ENCODE peak calls at places on chromosomes 16 and 17, in seven cellular contexts. V is kidney, Q is WTC11, S is GM10248, C is MM.1S, Y is omental fat pad, K is lower lobe of right lung. P is an unnamed sample.

GRCh38 chr17:77286641-77287431 is 146.1 kb downstream of the SEC14L1 start:
- DNase-seq in V (peak), C (no peak), Q (no peak), S (no peak), Y (no peak), K (peak), P (no peak)

GRCh38 chr16:56744996-56745640 is 15.2 kb downstream of the NUP93 start:
- DNase-seq in K (no peak), Q (peak), Y (no peak), S (no peak), C (no peak), V (no peak), P (no peak)

GRCh38 chr17:31900877-31901276 is 631 bp downstream of the UTP6 start:
- DNase-seq in Y (no peak), K (no peak), S (no peak), C (peak), V (no peak), Q (no peak), P (no peak)

GRCh38 chr16:63787014-63787413 is 1334.8 kb downstream of the CDH11 start:
- DNase-seq in C (no peak), S (no peak), Y (no peak), V (no peak), K (no peak), Q (no peak), P (no peak)

GRCh38 chr17:7355053-7355452 is at the start of gene TMEM95:
- DNase-seq in V (peak), S (no peak), Q (no peak), K (no peak), C (no peak), Y (no peak), P (no peak)

GRCh38 chr17:3848229-3848628 is 2.2 kb upstream of the NCBP3 start:
- DNase-seq in C (no peak), K (no peak), Q (no peak), S (no peak), V (no peak), Y (no peak), P (no peak)

GRCh38 chr17:2150871-2151270 is 96.0 kb downstream of the HIC1 start:
- DNase-seq in Y (no peak), Q (no peak), S (no peak), V (no peak), K (no peak), C (no peak), P (no peak)

GRCh38 chr17:51004249-51004648 is 116.4 kb downstream of the SPAG9 start:
- DNase-seq in S (no peak), Y (no peak), C (no peak), K (no peak), Q (no peak), V (no peak), P (no peak)

GRCh38 chr16:53926209-53926608 is 222.3 kb downstream of the FTO start:
- DNase-seq in S (no peak), V (no peak), C (no peak), K (no peak), Q (no peak), Y (no peak), P (no peak)
- TF ChIP-seq CTCF in S (no peak), V (no peak), C (no peak), K (no peak), Q (no peak), Y (no peak), P (no peak)

GRCh38 chr16:80355335-80355734 is 185.5 kb upstream of the DYNLRB2 start:
- DNase-seq in K (no peak), Q (no peak), Y (no peak), V (no peak), C (no peak), S (no peak), P (no peak)

GRCh38 chr16:80347002-80347401 is 193.8 kb upstream of the DYNLRB2 start:
- DNase-seq in V (no peak), S (no peak), K (no peak), Y (no peak), Q (no peak), C (no peak), P (no peak)

GRCh38 chr16:80346160-80346632 is 194.6 kb upstream of the DYNLRB2 start:
- DNase-seq in Q (no peak), V (no peak), S (no peak), Y (no peak), C (peak), K (no peak), P (no peak)

GRCh38 chr16:80347900-80348299 is 192.9 kb upstream of the DYNLRB2 start:
- DNase-seq in K (no peak), C (no peak), Y (no peak), Q (no peak), V (peak), S (no peak), P (no peak)

GRCh38 chr16:80350066-80350465 is 190.7 kb upstream of the DYNLRB2 start:
- DNase-seq in Y (no peak), C (no peak), K (no peak), Q (no peak), S (no peak), V (no peak), P (no peak)
- TF ChIP-seq CTCF in Y (no peak), C (no peak), K (no peak), Q (no peak), S (no peak), V (no peak), P (no peak)

DNA sequence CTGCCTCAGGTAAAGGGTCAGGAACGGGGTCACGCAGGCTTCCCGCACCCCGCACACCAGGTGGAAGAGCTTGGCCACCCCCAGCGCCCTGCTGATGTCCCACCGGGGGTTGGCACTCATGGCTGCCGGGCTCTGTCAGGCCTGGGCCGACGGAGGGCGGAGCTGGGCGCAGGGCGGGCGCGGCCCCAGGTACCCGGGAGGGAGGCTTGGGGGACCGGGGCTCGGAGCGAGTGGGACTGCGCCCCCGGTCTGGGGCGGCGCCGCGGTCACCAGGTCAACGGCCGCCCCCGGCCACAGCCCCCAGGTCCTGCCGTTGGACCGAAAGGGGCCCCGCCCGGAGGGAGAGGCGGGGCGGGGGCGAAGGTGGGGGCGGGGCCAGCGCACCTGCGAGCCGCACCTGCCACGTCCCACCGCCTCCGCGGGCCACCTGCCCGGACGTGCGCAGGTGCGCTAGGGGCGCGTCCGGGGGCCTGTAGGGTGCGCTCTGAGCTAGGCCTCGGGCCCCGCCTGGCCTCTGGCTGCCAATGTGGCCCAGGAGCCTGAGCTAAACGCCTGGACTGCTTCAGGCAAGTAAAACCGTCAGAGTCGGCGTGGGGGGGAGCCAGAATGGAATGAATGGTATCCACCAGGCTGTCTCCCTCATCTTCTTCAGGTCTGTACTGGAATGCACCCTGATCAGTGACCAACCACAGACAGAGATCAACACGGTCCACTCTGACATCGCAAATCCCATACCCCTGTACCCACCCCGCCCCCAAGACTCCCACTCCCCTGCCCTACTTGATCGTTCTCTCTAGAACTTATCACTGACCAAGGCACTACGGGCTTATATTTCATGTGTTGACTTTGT is at the start of gene MFSD6L:
- DNase-seq in Q (peak), S (no peak), Y (no peak), K (peak), V (peak), C (no peak), P (no peak)
- TF ChIP-seq CTCF in Q (no peak), S (peak), Y (no peak), K (no peak), V (peak), C (no peak), P (no peak)

GRCh38 chr16:73569266-73569665 is 521.3 kb upstream of the ZFHX3 start:
- DNase-seq in K (no peak), V (no peak), C (no peak), Y (no peak), Q (no peak), S (no peak), P (no peak)
- TF ChIP-seq CTCF in K (no peak), V (no peak), C (no peak), Y (no peak), Q (no peak), S (no peak), P (no peak)

GRCh38 chr17:75661531-75661930 is 5.4 kb downstream of the RECQL5 start:
- DNase-seq in Y (no peak), K (no peak), Q (no peak), S (no peak), V (no peak), C (no peak), P (no peak)

GRCh38 chr17:75666959-75667790 is at the start of the genes RECQL5 and SAP30BP:
- DNase-seq in C (peak), Q (peak), V (peak), K (peak), Y (peak), S (peak), P (peak)

GRCh38 chr17:75665981-75666380 is 973 bp downstream of the RECQL5 start:
- DNase-seq in S (no peak), V (peak), Y (no peak), K (no peak), C (no peak), Q (no peak), P (no peak)

GRCh38 chr17:75662511-75662910 is 4.4 kb downstream of the RECQL5 start:
- DNase-seq in V (peak), K (no peak), Y (no peak), Q (no peak), S (no peak), C (no peak), P (no peak)

GRCh38 chr17:75664099-75664549 is 2.8 kb downstream of the RECQL5 start:
- DNase-seq in C (peak), V (no peak), Q (no peak), K (no peak), S (peak), Y (no peak), P (no peak)
- TF ChIP-seq CTCF in C (no peak), V (no peak), Q (no peak), K (no peak), S (no peak), Y (no peak), P (no peak)

GRCh38 chr17:64240261-64240740 is 22.8 kb downstream of the TEX2 start:
- DNase-seq in V (peak), K (no peak), C (no peak), Q (no peak), Y (no peak), S (no peak), P (no peak)
- TF ChIP-seq CTCF in V (no peak), K (no peak), C (no peak), Q (no peak), Y (no peak), S (no peak), P (no peak)

GRCh38 chr16:4693956-4694663 is 748 bp downstream of the NUDT16L1 start:
- DNase-seq in Y (no peak), K (peak), Q (no peak), V (peak), C (peak), S (peak), P (peak)

GRCh38 chr16:4694664-4695451 is 1.5 kb downstream of the NUDT16L1 start:
- DNase-seq in V (peak), Q (no peak), Y (no peak), K (peak), C (no peak), S (no peak), P (no peak)

GRCh38 chr16:4691666-4692412 is 1.5 kb upstream of the NUDT16L1 start:
- DNase-seq in S (no peak), V (peak), Y (no peak), Q (no peak), C (no peak), K (peak), P (no peak)

GRCh38 chr16:4692460-4693295 is 684 bp upstream of the NUDT16L1 start:
- DNase-seq in Y (no peak), C (peak), Q (no peak), S (no peak), V (no peak), K (no peak), P (no peak)

DNA sequence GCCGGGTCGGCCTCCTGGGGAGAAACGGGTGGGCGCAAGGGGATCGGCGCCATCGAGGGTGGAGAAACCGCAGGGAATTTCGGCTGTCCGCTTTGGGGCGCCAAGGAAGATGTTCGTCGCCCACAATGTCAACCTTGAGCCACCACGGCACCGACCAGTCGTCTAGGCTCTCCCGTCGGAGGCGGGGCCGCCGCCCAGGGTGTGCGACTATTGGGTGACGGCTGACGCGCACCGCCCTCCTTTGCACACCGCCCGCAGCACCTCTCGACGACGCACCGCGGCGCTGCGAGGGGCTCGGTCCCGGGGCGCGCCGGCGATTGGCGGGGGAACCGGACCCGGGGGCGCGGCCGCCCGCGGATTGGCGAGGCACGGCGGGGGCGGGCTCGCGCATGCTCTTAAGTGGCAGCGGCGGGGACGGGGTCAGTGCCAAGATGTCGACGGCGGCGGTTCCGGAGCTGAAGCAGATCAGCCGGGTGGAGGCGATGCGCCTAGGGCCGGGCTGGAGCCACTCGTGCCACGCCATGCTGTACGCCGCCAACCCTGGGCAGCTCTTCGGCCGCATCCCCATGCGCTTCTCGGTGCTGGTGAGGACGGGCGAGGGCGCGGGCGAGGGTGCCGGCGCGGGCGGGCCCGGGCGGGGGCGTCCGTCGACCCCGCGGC is at the start of gene NUDT16L1:
- DNase-seq in Y (peak), Q (peak), S (peak), V (peak), C (peak), K (peak), P (peak)
- TF ChIP-seq CTCF in Y (no peak), Q (no peak), S (peak), V (peak), C (peak), K (peak), P (no peak)

GRCh38 chr17:68200689-68201424 is 47.0 kb upstream of the AMZ2 start:
- DNase-seq in Y (peak), K (peak), S (peak), V (peak), Q (peak), C (peak), P (peak)
- TF ChIP-seq CTCF in Y (no peak), K (peak), S (peak), V (peak), Q (peak), C (peak), P (peak)

P was measured in activated B cell treated with CpG ODN at 0.5 μM for 24 hours.